ENCODE peak calls at places on chromosomes 11 and 22, in four cellular contexts. One of them, this sample, is unnamed.
A peak's percentile ranks its signal among the peaks of the same experiment; 100 is the strongest.

GRCh38 chr11:102360681-102361080 is 13.7 kb downstream of the BIRC2 start:
- DNase-seq in dermis microvascular lymphatic vessel endothelial cell: no peak
- DNase-seq in H7: no peak
- DNase-seq in T-helper 9 cell: no peak
- DNase-seq in this sample: peak; percentile 39

GRCh38 chr11:19436932-19437331 is 196.2 kb upstream of the E2F8 start:
- DNase-seq in dermis microvascular lymphatic vessel endothelial cell: no peak
- DNase-seq in H7: no peak
- DNase-seq in T-helper 9 cell: no peak
- DNase-seq in this sample: no peak

GRCh38 chr11:16891964-16892363 is 122.2 kb downstream of the PLEKHA7 start:
- DNase-seq in dermis microvascular lymphatic vessel endothelial cell: no peak
- DNase-seq in H7: no peak
- DNase-seq in T-helper 9 cell: no peak
- DNase-seq in this sample: no peak

GRCh38 chr22:23207786-23208325 is 27.5 kb downstream of the BCR start:
- DNase-seq in dermis microvascular lymphatic vessel endothelial cell: no peak
- DNase-seq in H7: no peak
- DNase-seq in T-helper 9 cell: no peak
- DNase-seq in this sample: no peak

GRCh38 chr22:35276019-35276418 is 18.7 kb downstream of the HMGXB4 start:
- DNase-seq in dermis microvascular lymphatic vessel endothelial cell: no peak
- DNase-seq in H7: no peak
- DNase-seq in T-helper 9 cell: no peak
- DNase-seq in this sample: no peak

GRCh38 chr11:91804057-91804456 is 420.6 kb upstream of the FAT3 start:
- DNase-seq in dermis microvascular lymphatic vessel endothelial cell: no peak
- DNase-seq in H7: peak; percentile 35
- DNase-seq in T-helper 9 cell: no peak
- DNase-seq in this sample: no peak

GRCh38 chr11:19094859-19095258 is 22.1 kb upstream of the ZDHHC13 start:
- DNase-seq in dermis microvascular lymphatic vessel endothelial cell: no peak
- DNase-seq in H7: no peak
- DNase-seq in T-helper 9 cell: no peak
- DNase-seq in this sample: no peak

GRCh38 chr11:66745356-66746235 is 16.6 kb upstream of the SPTBN2 start:
- DNase-seq in dermis microvascular lymphatic vessel endothelial cell: peak; percentile 14
- DNase-seq in H7: no peak
- DNase-seq in T-helper 9 cell: peak; percentile 16
- DNase-seq in this sample: peak; percentile 50

GRCh38 chr22:26398741-26399153 is 30.3 kb upstream of the ASPHD2 start:
- DNase-seq in dermis microvascular lymphatic vessel endothelial cell: peak; percentile 83
- DNase-seq in H7: peak; percentile 66
- DNase-seq in T-helper 9 cell: peak; percentile 19
- DNase-seq in this sample: peak; percentile 10

GRCh38 chr11:115618428-115618827 is 114.2 kb upstream of the CADM1 start:
- DNase-seq in dermis microvascular lymphatic vessel endothelial cell: no peak
- DNase-seq in H7: no peak
- DNase-seq in T-helper 9 cell: no peak
- DNase-seq in this sample: no peak

GRCh38 chr22:27518583-27519437 is 282.7 kb downstream of the MN1 start:
- DNase-seq in dermis microvascular lymphatic vessel endothelial cell: no peak
- DNase-seq in H7: no peak
- DNase-seq in T-helper 9 cell: no peak
- DNase-seq in this sample: no peak

GRCh38 chr11:45042560-45042959 is 91.9 kb upstream of the TP53I11 start:
- DNase-seq in dermis microvascular lymphatic vessel endothelial cell: no peak
- DNase-seq in H7: no peak
- DNase-seq in T-helper 9 cell: no peak
- DNase-seq in this sample: no peak

GRCh38 chr11:69657911-69658605 is 17.1 kb downstream of the LTO1 start:
- DNase-seq in dermis microvascular lymphatic vessel endothelial cell: peak; percentile 44
- DNase-seq in H7: peak; percentile 95
- DNase-seq in T-helper 9 cell: no peak
- DNase-seq in this sample: no peak

GRCh38 chr22:45441158-45441557 is 27.7 kb downstream of the RIBC2 start:
- DNase-seq in dermis microvascular lymphatic vessel endothelial cell: peak; percentile 42
- DNase-seq in H7: peak; percentile 71
- DNase-seq in T-helper 9 cell: no peak
- DNase-seq in this sample: no peak

GRCh38 chr11:57643802-57644201 is 5.9 kb downstream of the YPEL4 start:
- DNase-seq in dermis microvascular lymphatic vessel endothelial cell: no peak
- DNase-seq in H7: no peak
- DNase-seq in T-helper 9 cell: no peak
- DNase-seq in this sample: no peak

GRCh38 chr22:50186789-50187523 is 1.2 kb downstream of the TRABD start:
- DNase-seq in dermis microvascular lymphatic vessel endothelial cell: no peak
- DNase-seq in H7: peak; percentile 80
- DNase-seq in T-helper 9 cell: no peak
- DNase-seq in this sample: peak; percentile 58

GRCh38 chr11:74278721-74279148 is 32.7 kb downstream of the P4HA3 start:
- DNase-seq in dermis microvascular lymphatic vessel endothelial cell: peak; percentile 80
- DNase-seq in H7: no peak
- DNase-seq in T-helper 9 cell: no peak
- DNase-seq in this sample: no peak

GRCh38 chr11:85089654-85090053 is 537.5 kb downstream of the DLG2 start:
- DNase-seq in dermis microvascular lymphatic vessel endothelial cell: no peak
- DNase-seq in H7: no peak
- DNase-seq in T-helper 9 cell: no peak
- DNase-seq in this sample: no peak

GRCh38 chr22:49650336-49651241 is 177.1 kb downstream of the BRD1 start:
- DNase-seq in dermis microvascular lymphatic vessel endothelial cell: no peak
- DNase-seq in H7: no peak
- DNase-seq in T-helper 9 cell: no peak
- DNase-seq in this sample: no peak

GRCh38 chr22:46068176-46068907 is 82.0 kb upstream of the PPARA start:
- DNase-seq in dermis microvascular lymphatic vessel endothelial cell: peak; percentile 35
- DNase-seq in H7: no peak
- DNase-seq in T-helper 9 cell: no peak
- DNase-seq in this sample: no peak

GRCh38 chr22:27114186-27114585 is 456.8 kb downstream of the MIAT start:
- DNase-seq in dermis microvascular lymphatic vessel endothelial cell: no peak
- DNase-seq in H7: no peak
- DNase-seq in T-helper 9 cell: no peak
- DNase-seq in this sample: no peak

GRCh38 chr22:35761037-35761436 is 43.4 kb downstream of the APOL5 start:
- DNase-seq in dermis microvascular lymphatic vessel endothelial cell: peak; percentile 32
- DNase-seq in H7: no peak
- DNase-seq in T-helper 9 cell: no peak
- DNase-seq in this sample: no peak

GRCh38 chr22:41781508-41781906 is 19.0 kb upstream of the CCDC134 start:
- DNase-seq in dermis microvascular lymphatic vessel endothelial cell: no peak
- DNase-seq in H7: no peak
- DNase-seq in T-helper 9 cell: peak; percentile 3
- DNase-seq in this sample: no peak

GRCh38 chr11:112751312-112751711 is 209.9 kb upstream of the NCAM1 start:
- DNase-seq in dermis microvascular lymphatic vessel endothelial cell: no peak
- DNase-seq in H7: no peak
- DNase-seq in T-helper 9 cell: no peak
- DNase-seq in this sample: no peak

GRCh38 chr22:23098718-23099524 is 28.6 kb downstream of the GNAZ start:
- DNase-seq in dermis microvascular lymphatic vessel endothelial cell: peak; percentile 15
- DNase-seq in H7: no peak
- DNase-seq in T-helper 9 cell: no peak
- DNase-seq in this sample: no peak

GRCh38 chr11:81359476-81359875 is 1374.2 kb downstream of the FAM181B start:
- DNase-seq in dermis microvascular lymphatic vessel endothelial cell: no peak
- DNase-seq in H7: no peak
- DNase-seq in T-helper 9 cell: no peak
- DNase-seq in this sample: no peak

GRCh38 chr22:17774928-17775675 is 833 bp upstream of the BID start:
- DNase-seq in dermis microvascular lymphatic vessel endothelial cell: no peak
- DNase-seq in H7: no peak
- DNase-seq in T-helper 9 cell: no peak
- DNase-seq in this sample: no peak

GRCh38 chr11:12329797-12330196 is 47.6 kb upstream of the PARVA start:
- DNase-seq in dermis microvascular lymphatic vessel endothelial cell: no peak
- DNase-seq in H7: no peak
- DNase-seq in T-helper 9 cell: no peak
- DNase-seq in this sample: no peak

GRCh38 chr22:19180740-19181410 is 2.3 kb upstream of the SLC25A1 start:
- DNase-seq in dermis microvascular lymphatic vessel endothelial cell: no peak
- DNase-seq in H7: no peak
- DNase-seq in T-helper 9 cell: no peak
- DNase-seq in this sample: no peak

GRCh38 chr11:834371-835316 is 1.9 kb downstream of the CD151 start:
- DNase-seq in dermis microvascular lymphatic vessel endothelial cell: peak; percentile 92
- DNase-seq in H7: no peak
- DNase-seq in T-helper 9 cell: no peak
- DNase-seq in this sample: no peak

GRCh38 chr22:38315801-38316339 is 1.4 kb downstream of the CSNK1E start:
- DNase-seq in dermis microvascular lymphatic vessel endothelial cell: peak; percentile 26
- DNase-seq in H7: no peak
- DNase-seq in T-helper 9 cell: no peak
- DNase-seq in this sample: no peak

GRCh38 chr22:50138036-50138435 is 32.5 kb upstream of the PANX2 start:
- DNase-seq in dermis microvascular lymphatic vessel endothelial cell: no peak
- DNase-seq in H7: no peak
- DNase-seq in T-helper 9 cell: no peak
- DNase-seq in this sample: no peak

GRCh38 chr22:24160546-24160945 is 20.7 kb upstream of the SUSD2 start:
- DNase-seq in dermis microvascular lymphatic vessel endothelial cell: no peak
- DNase-seq in H7: no peak
- DNase-seq in T-helper 9 cell: no peak
- DNase-seq in this sample: no peak